ENCODE peak calls at places on chromosome 1, in four cellular contexts. H is CD8-positive, alpha-beta T cell; V is MCF 10A; E is psoas muscle. C is an unnamed sample.

GRCh38 chr1:109307363-109308021 is 681 bp upstream of the MYBPHL start:
- DNase-seq in V (no peak), E (no peak), H (no peak), C (no peak)

GRCh38 chr1:107975861-107976260 is 10.9 kb upstream of the VAV3 start:
- DNase-seq in V (no peak), E (no peak), H (no peak), C (no peak)

GRCh38 chr1:237972186-237972585 is 81.5 kb upstream of the ZP4 start:
- DNase-seq in V (no peak), E (no peak), H (no peak), C (no peak)

GRCh38 chr1:25568090-25568833 is 24.9 kb downstream of the LDLRAP1 start:
- DNase-seq in H (no peak), E (peak; percentile 66), V (peak; percentile 97), C (no peak)

GRCh38 chr1:84510668-84511067 is 4.3 kb upstream of the GNG5 start:
- DNase-seq in H (no peak), E (no peak), V (no peak), C (no peak)

GRCh38 chr1:54565113-54565501 is 17.1 kb downstream of the ACOT11 start:
- DNase-seq in E (no peak), H (no peak), V (no peak), C (no peak)

GRCh38 chr1:101129975-101130374 is 104.4 kb upstream of the DPH5 start:
- DNase-seq in H (no peak), E (no peak), V (no peak), C (no peak)

GRCh38 chr1:161069201-161069685 is 448 bp downstream of the ARHGAP30 start:
- DNase-seq in E (no peak), H (no peak), V (no peak), C (no peak)

GRCh38 chr1:2865571-2866414 is 64.3 kb upstream of the TTC34 start:
- DNase-seq in E (peak; percentile 2), V (no peak), H (no peak), C (no peak)

GRCh38 chr1:118461154-118461553 is 276.1 kb upstream of the SPAG17 start:
- DNase-seq in V (peak; percentile 4), H (no peak), E (no peak), C (no peak)
- TF ChIP-seq CTCF in V (no peak), H (no peak), E (no peak), C (peak; percentile 12)

GRCh38 chr1:198088360-198089071 is 68.3 kb upstream of the NEK7 start:
- DNase-seq in H (no peak), V (peak; percentile 64), E (no peak), C (peak; percentile 38)
- TF ChIP-seq CTCF in H (peak; percentile 78), V (peak; percentile 71), E (peak; percentile 61), C (peak; percentile 38)

DNA sequence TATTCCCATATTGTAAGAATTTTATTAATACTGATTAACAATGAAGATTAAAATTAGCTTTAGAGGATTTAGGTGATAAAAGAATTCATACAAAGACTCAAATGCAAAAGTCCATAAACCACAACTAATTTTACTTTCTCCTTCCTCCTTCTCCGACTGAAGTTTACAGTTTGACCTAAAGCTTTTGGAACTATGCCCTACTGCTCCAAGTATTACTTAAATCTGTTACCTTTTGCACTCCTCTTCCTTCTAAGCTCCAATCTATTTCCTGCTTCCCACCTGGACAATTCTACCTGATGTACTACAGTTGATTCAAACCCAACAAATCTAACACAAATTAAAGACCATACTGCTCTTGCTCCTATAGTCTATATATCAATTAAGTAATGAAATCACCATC is 36.3 kb downstream of the ANKRD13C start:
- DNase-seq in E (no peak), H (no peak), V (no peak), C (no peak)
- TF ChIP-seq CTCF in E (no peak), H (no peak), V (no peak), C (no peak)

GRCh38 chr1:163068716-163069115 is 445 bp upstream of the RGS4 start:
- DNase-seq in H (no peak), E (no peak), V (no peak), C (no peak)

GRCh38 chr1:163066686-163067085 is 2.5 kb upstream of the RGS4 start:
- DNase-seq in E (no peak), H (no peak), V (no peak), C (no peak)

GRCh38 chr1:163069655-163070277 is 605 bp downstream of the RGS4 start:
- DNase-seq in H (no peak), V (no peak), E (no peak), C (no peak)

GRCh38 chr1:163071381-163072255 is 2.5 kb downstream of the RGS4 start:
- DNase-seq in E (peak; percentile 37), H (peak; percentile 2), V (peak; percentile 90), C (peak; percentile 31)

GRCh38 chr1:163069142-163069541 is at the start of gene RGS4:
- DNase-seq in E (peak; percentile 16), H (no peak), V (peak; percentile 34), C (no peak)
- TF ChIP-seq CTCF in E (peak; percentile 32), H (no peak), V (no peak), C (no peak)